ENCODE peak calls at places on chromosome 12, in four cellular contexts. I is breast epithelium, L is HL-60, T is spleen. P is an unnamed sample.
A peak's percentile ranks its signal among the peaks of the same experiment; 100 is the strongest.

GRCh38 chr12:50201987-50202521 is 34.9 kb upstream of the CERS5 start:
- DNase-seq in I (no peak), T (no peak), L (no peak), P (no peak)

GRCh38 chr12:41919526-41920305 is 225.0 kb downstream of the GXYLT1 start:
- DNase-seq in T (no peak), I (no peak), L (no peak), P (no peak)

GRCh38 chr12:88432536-88433462 is 147.5 kb downstream of the KITLG start:
- DNase-seq in L (no peak), T (no peak), I (no peak), P (no peak)

GRCh38 chr12:21764063-21764462 is 10.4 kb downstream of the KCNJ8 start:
- DNase-seq in L (no peak), I (no peak), T (no peak), P (no peak)

GRCh38 chr12:9687228-9687627 is 17.7 kb downstream of the CLEC2D start:
- DNase-seq in L (no peak), I (no peak), T (no peak), P (no peak)

GRCh38 chr12:122004633-122005071 is 17.0 kb upstream of the BCL7A start:
- DNase-seq in L (no peak), I (no peak), T (no peak), P (no peak)

GRCh38 chr12:4809449-4810218 is 89.4 kb downstream of the GALNT8 start:
- DNase-seq in T (no peak), L (no peak), I (no peak), P (peak; percentile 21)

GRCh38 chr12:47860279-47860841 is 40.7 kb upstream of the HDAC7 start:
- DNase-seq in T (peak; percentile 4), L (no peak), I (no peak), P (no peak)

GRCh38 chr12:91216871-91217270 is 34.3 kb upstream of the DCN start:
- DNase-seq in L (no peak), T (no peak), I (no peak), P (no peak)

GRCh38 chr12:46874642-46875041 is 48.8 kb upstream of the SLC38A4 start:
- DNase-seq in L (no peak), I (no peak), T (no peak), P (no peak)

GRCh38 chr12:55996715-55997534 is at the start of gene SUOX:
- DNase-seq in T (peak; percentile 97), L (peak; percentile 96), I (peak; percentile 97), P (peak; percentile 94)

GRCh38 chr12:113322353-113322752 is 12.6 kb downstream of the SLC8B1 start:
- DNase-seq in T (no peak), I (no peak), L (no peak), P (no peak)

GRCh38 chr12:11719678-11720099 is 70.2 kb downstream of the ETV6 start:
- DNase-seq in I (peak; percentile 71), L (peak; percentile 75), T (peak; percentile 88), P (no peak)

GRCh38 chr12:90280564-90281058 is 572.0 kb upstream of the ATP2B1 start:
- DNase-seq in T (no peak), I (no peak), L (no peak), P (no peak)

GRCh38 chr12:132433641-132434395 is 56.1 kb upstream of the FBRSL1 start:
- DNase-seq in L (no peak), T (peak; percentile 85), I (peak; percentile 43), P (no peak)

GRCh38 chr12:50934981-50935807 is 17.1 kb upstream of the HIGD1C start:
- DNase-seq in T (no peak), I (no peak), L (no peak), P (no peak)

GRCh38 chr12:50537538-50537919 is 32.7 kb downstream of the DIP2B start:
- DNase-seq in L (no peak), T (no peak), I (no peak), P (no peak)

GRCh38 chr12:65636436-65636835 is 187.8 kb upstream of the HMGA2 start:
- DNase-seq in T (no peak), L (no peak), I (no peak), P (no peak)

GRCh38 chr12:27966870-27967269 is 5.7 kb downstream of the PTHLH start:
- DNase-seq in L (no peak), T (no peak), I (no peak), P (no peak)

GRCh38 chr12:53781218-53781801 is 29.5 kb upstream of the CISTR start:
- DNase-seq in T (no peak), I (no peak), L (no peak), P (no peak)

GRCh38 chr12:57237653-57237951 is 8.1 kb downstream of the SHMT2 start:
- DNase-seq in L (no peak), T (no peak), I (no peak), P (no peak)

GRCh38 chr12:57235728-57236131 is 6.2 kb downstream of the SHMT2 start:
- DNase-seq in I (no peak), T (peak; percentile 63), L (no peak), P (no peak)

GRCh38 chr12:57235012-57235727 is 5.7 kb downstream of the SHMT2 start:
- DNase-seq in T (peak; percentile 86), I (no peak), L (no peak), P (no peak)

GRCh38 chr12:57236925-57237652 is 7.6 kb downstream of the SHMT2 start:
- DNase-seq in L (no peak), I (no peak), T (peak; percentile 74), P (no peak)

DNA sequence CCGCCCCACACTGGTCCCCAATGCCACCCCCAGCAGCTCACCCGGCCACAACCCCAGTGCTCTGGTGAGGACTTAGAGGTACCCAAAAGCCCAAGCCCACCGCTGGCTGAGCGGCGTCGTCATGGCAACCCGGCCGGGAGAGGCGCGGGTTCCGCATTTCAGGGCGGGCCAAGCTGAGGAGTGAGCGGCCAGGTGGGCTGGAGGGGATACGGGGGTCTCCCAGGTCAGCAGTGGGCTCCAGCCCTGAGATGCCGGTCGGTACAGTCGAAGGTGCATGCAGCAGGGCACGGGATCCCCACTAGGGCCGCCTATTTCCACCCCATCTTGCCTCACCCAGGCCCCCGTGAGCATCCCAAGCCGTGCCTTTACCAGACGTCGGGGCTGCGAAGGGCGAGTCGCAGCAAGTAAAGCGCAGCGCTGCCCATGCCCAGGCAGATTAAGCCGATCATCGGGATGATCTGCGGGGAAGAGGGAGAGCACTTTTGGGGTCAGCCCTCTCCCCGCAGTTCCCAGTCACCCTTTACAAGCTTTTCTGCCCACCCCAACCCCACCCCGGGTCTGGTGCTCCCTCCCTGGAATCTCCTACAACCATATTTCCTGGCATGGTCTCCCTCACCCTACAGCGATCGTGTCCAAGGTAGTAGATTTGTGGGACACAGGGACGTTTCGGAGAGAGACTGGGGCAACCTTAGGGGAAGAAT is 6.9 kb downstream of the SHMT2 start:
- DNase-seq in T (peak; percentile 84), L (no peak), I (no peak), P (no peak)
- TF ChIP-seq POLR2AphosphoS5 in T (no peak), L (peak; percentile 24), I (no peak), P (peak; percentile 29)

GRCh38 chr12:120364487-120364886 is 4.5 kb downstream of the MSI1 start:
- DNase-seq in T (no peak), L (no peak), I (no peak), P (no peak)

GRCh38 chr12:120363274-120363855 is 5.6 kb downstream of the MSI1 start:
- DNase-seq in L (no peak), T (no peak), I (no peak), P (no peak)

GRCh38 chr12:120362516-120363273 is 6.3 kb downstream of the MSI1 start:
- DNase-seq in I (no peak), L (no peak), T (no peak), P (no peak)

GRCh38 chr12:120359159-120359527 is 9.8 kb downstream of the MSI1 start:
- DNase-seq in I (no peak), T (no peak), L (no peak), P (no peak)

GRCh38 chr12:120361506-120362208 is 7.3 kb downstream of the MSI1 start:
- DNase-seq in I (no peak), T (no peak), L (no peak), P (peak; percentile 55)
- TF ChIP-seq POLR2AphosphoS5 in I (no peak), T (no peak), L (no peak), P (no peak)

GRCh38 chr12:79067977-79068376 is 203.4 kb downstream of the SYT1 start:
- DNase-seq in L (no peak), I (no peak), T (no peak), P (no peak)
- TF ChIP-seq POLR2AphosphoS5 in L (no peak), I (no peak), T (no peak), P (no peak)

GRCh38 chr12:124917135-124917840 is 2.8 kb upstream of the UBC start:
- DNase-seq in L (peak; percentile 100), T (peak; percentile 98), I (peak; percentile 99), P (peak; percentile 50)
- TF ChIP-seq POLR2AphosphoS5 in L (peak; percentile 85), T (peak; percentile 97), I (peak; percentile 98), P (peak; percentile 90)

GRCh38 chr12:93020225-93020997 is 91.3 kb upstream of the EEA1 start:
- DNase-seq in I (peak; percentile 22), T (no peak), L (no peak), P (no peak)
- TF ChIP-seq POLR2AphosphoS5 in I (no peak), T (no peak), L (no peak), P (no peak)

GRCh38 chr12:19026637-19027508 is 102.7 kb upstream of the PLEKHA5 start:
- DNase-seq in T (no peak), L (no peak), I (no peak), P (no peak)

GRCh38 chr12:19026035-19026434 is 103.5 kb upstream of the PLEKHA5 start:
- DNase-seq in L (no peak), I (no peak), T (no peak), P (no peak)

GRCh38 chr12:19021646-19022045 is 107.9 kb upstream of the PLEKHA5 start:
- DNase-seq in T (no peak), L (no peak), I (no peak), P (no peak)

GRCh38 chr12:19021240-19021639 is 108.3 kb upstream of the PLEKHA5 start:
- DNase-seq in L (no peak), I (no peak), T (no peak), P (no peak)

DNA sequence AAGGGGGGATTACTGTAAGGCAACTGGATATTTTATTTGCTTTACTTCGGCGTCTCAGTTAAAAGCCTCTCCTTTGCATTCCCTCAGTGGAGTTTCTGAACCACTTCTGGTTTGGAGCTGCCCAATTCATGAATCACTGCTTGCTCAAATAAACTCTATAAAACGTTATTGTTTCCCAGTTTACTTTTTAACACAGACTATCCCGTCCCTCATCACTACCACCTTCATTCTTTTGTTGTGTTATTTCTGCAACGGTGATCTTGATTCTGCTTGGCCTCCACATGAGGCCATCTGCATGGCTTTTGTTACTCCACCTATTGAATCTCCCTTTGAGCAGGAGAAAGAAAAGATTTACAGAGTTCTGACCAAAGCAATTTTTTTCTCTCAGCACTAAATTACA is 104.0 kb upstream of the PLEKHA5 start:
- DNase-seq in L (no peak), I (no peak), T (no peak), P (no peak)
- TF ChIP-seq POLR2AphosphoS5 in L (no peak), I (no peak), T (no peak), P (no peak)

GRCh38 chr12:26874501-26875296 is 41.7 kb upstream of the ITPR2 start:
- DNase-seq in L (peak; percentile 88), T (no peak), I (no peak), P (no peak)
- TF ChIP-seq POLR2AphosphoS5 in L (peak; percentile 72), T (no peak), I (no peak), P (no peak)

GRCh38 chr12:75705749-75706719 is 194.6 kb upstream of the KRR1 start:
- DNase-seq in T (no peak), I (no peak), L (no peak), P (no peak)
- TF ChIP-seq POLR2AphosphoS5 in T (no peak), I (no peak), L (no peak), P (no peak)